ENCODE peak calls at places on chromosomes 16 and 17, in six cellular contexts. A is bronchial epithelial cell, R is Kasumi-1, L is GM20000, Q is astrocyte of the cerebellum, V is endothelial cell of umbilical vein. I is an unnamed sample.

GRCh38 chr16:90018297-90019200 is 707 bp downstream of the DBNDD1 start:
- DNase-seq in R (no peak), Q (no peak), A (no peak), V (peak), L (no peak), I (no peak)

GRCh38 chr17:77995146-77995852 is 36.8 kb downstream of the TNRC6C start:
- DNase-seq in Q (no peak), R (no peak), V (no peak), A (no peak), L (no peak), I (no peak)

GRCh38 chr17:17351901-17352781 is 49.0 kb downstream of the NT5M start:
- DNase-seq in Q (no peak), V (peak), A (no peak), R (no peak), L (no peak), I (peak)

GRCh38 chr16:35339337-35339736 is 1879.9 kb downstream of the TP53TG3F start:
- DNase-seq in Q (no peak), V (no peak), L (no peak), A (no peak), R (no peak), I (no peak)

GRCh38 chr17:4389079-4389478 is 22.6 kb upstream of the UBE2G1 start:
- DNase-seq in A (peak), V (no peak), Q (no peak), R (no peak), L (no peak), I (no peak)

GRCh38 chr16:88678224-88678979 is 7.9 kb downstream of the SNAI3 start:
- DNase-seq in Q (no peak), V (no peak), A (no peak), L (no peak), R (no peak), I (no peak)

GRCh38 chr16:17211797-17212196 is 259.0 kb downstream of the XYLT1 start:
- DNase-seq in V (no peak), R (no peak), A (no peak), L (no peak), Q (no peak), I (no peak)

GRCh38 chr17:45946841-45947256 is 52.2 kb upstream of the STH start:
- DNase-seq in R (no peak), A (no peak), L (no peak), Q (no peak), V (no peak), I (no peak)

I was measured in dermis microvascular lymphatic vessel endothelial cell.